ENCODE peak calls at places on chromosomes 3 and 15, in ten cellular contexts. One of them, this sample, is unnamed.

GRCh38 chr3:122635789-122636188 is 44.9 kb upstream of the PARP14 start:
- DNase-seq in B cell: no peak
- DNase-seq in ovary: no peak
- DNase-seq in endothelial cell: no peak
- DNase-seq in fibroblast of the aortic adventitia: peak; percentile 52
- DNase-seq in left ventricle myocardium inferior: no peak
- DNase-seq in sigmoid colon: no peak
- DNase-seq in cardiac muscle cell: peak; percentile 26
- DNase-seq in stomach: no peak
- DNase-seq in lower lobe of right lung: no peak
- DNase-seq in this sample: no peak

GRCh38 chr15:60399246-60399915 is 1.6 kb upstream of the ANXA2 start:
- DNase-seq in ovary: no peak
- DNase-seq in left ventricle myocardium inferior: no peak
- DNase-seq in B cell: no peak
- DNase-seq in endothelial cell: no peak
- DNase-seq in cardiac muscle cell: no peak
- DNase-seq in lower lobe of right lung: no peak
- DNase-seq in fibroblast of the aortic adventitia: no peak
- DNase-seq in stomach: no peak
- DNase-seq in sigmoid colon: peak; percentile 68
- DNase-seq in this sample: no peak

GRCh38 chr3:111980716-111981456 is 2.1 kb downstream of the ABHD10 start:
- DNase-seq in lower lobe of right lung: no peak
- DNase-seq in stomach: no peak
- DNase-seq in B cell: no peak
- DNase-seq in sigmoid colon: no peak
- DNase-seq in left ventricle myocardium inferior: no peak
- DNase-seq in ovary: no peak
- DNase-seq in fibroblast of the aortic adventitia: no peak
- DNase-seq in cardiac muscle cell: no peak
- DNase-seq in endothelial cell: no peak
- DNase-seq in this sample: no peak

GRCh38 chr15:67184208-67184925 is 70.1 kb downstream of the AAGAB start:
- DNase-seq in left ventricle myocardium inferior: no peak
- DNase-seq in ovary: no peak
- DNase-seq in fibroblast of the aortic adventitia: no peak
- DNase-seq in B cell: no peak
- DNase-seq in stomach: no peak
- DNase-seq in lower lobe of right lung: no peak
- DNase-seq in sigmoid colon: no peak
- DNase-seq in cardiac muscle cell: no peak
- DNase-seq in endothelial cell: no peak
- DNase-seq in this sample: peak; percentile 49

GRCh38 chr3:160927620-160928019 is 171.6 kb downstream of the PPM1L start:
- DNase-seq in cardiac muscle cell: no peak
- DNase-seq in B cell: no peak
- DNase-seq in lower lobe of right lung: no peak
- DNase-seq in endothelial cell: no peak
- DNase-seq in left ventricle myocardium inferior: no peak
- DNase-seq in sigmoid colon: no peak
- DNase-seq in fibroblast of the aortic adventitia: no peak
- DNase-seq in ovary: no peak
- DNase-seq in stomach: no peak
- DNase-seq in this sample: no peak

GRCh38 chr3:158801200-158801599 is 654 bp upstream of the MFSD1 start:
- DNase-seq in cardiac muscle cell: peak; percentile 34
- DNase-seq in stomach: no peak
- DNase-seq in fibroblast of the aortic adventitia: peak; percentile 32
- DNase-seq in ovary: peak; percentile 17
- DNase-seq in lower lobe of right lung: no peak
- DNase-seq in B cell: no peak
- DNase-seq in sigmoid colon: peak; percentile 58
- DNase-seq in endothelial cell: no peak
- DNase-seq in left ventricle myocardium inferior: no peak
- DNase-seq in this sample: no peak

GRCh38 chr3:172525116-172525613 is 1.9 kb upstream of the TNFSF10 start:
- DNase-seq in lower lobe of right lung: no peak
- DNase-seq in sigmoid colon: no peak
- DNase-seq in cardiac muscle cell: no peak
- DNase-seq in fibroblast of the aortic adventitia: no peak
- DNase-seq in stomach: no peak
- DNase-seq in left ventricle myocardium inferior: no peak
- DNase-seq in ovary: no peak
- DNase-seq in endothelial cell: no peak
- DNase-seq in B cell: no peak
- DNase-seq in this sample: no peak

GRCh38 chr3:79886204-79886603 is 118.4 kb upstream of the ROBO1 start:
- DNase-seq in fibroblast of the aortic adventitia: no peak
- DNase-seq in endothelial cell: no peak
- DNase-seq in B cell: no peak
- DNase-seq in lower lobe of right lung: no peak
- DNase-seq in stomach: no peak
- DNase-seq in ovary: no peak
- DNase-seq in sigmoid colon: no peak
- DNase-seq in cardiac muscle cell: no peak
- DNase-seq in left ventricle myocardium inferior: no peak
- DNase-seq in this sample: no peak

GRCh38 chr3:183116051-183116614 is 16.8 kb upstream of the MCCC1 start:
- DNase-seq in cardiac muscle cell: no peak
- DNase-seq in sigmoid colon: no peak
- DNase-seq in fibroblast of the aortic adventitia: no peak
- DNase-seq in left ventricle myocardium inferior: no peak
- DNase-seq in B cell: peak; percentile 88
- DNase-seq in ovary: no peak
- DNase-seq in endothelial cell: peak; percentile 46
- DNase-seq in stomach: peak; percentile 74
- DNase-seq in lower lobe of right lung: no peak
- DNase-seq in this sample: no peak

GRCh38 chr15:101183226-101183925 is 68.5 kb downstream of the CHSY1 start:
- DNase-seq in sigmoid colon: no peak
- DNase-seq in cardiac muscle cell: peak; percentile 68
- DNase-seq in endothelial cell: no peak
- DNase-seq in stomach: no peak
- DNase-seq in fibroblast of the aortic adventitia: no peak
- DNase-seq in left ventricle myocardium inferior: no peak
- DNase-seq in B cell: no peak
- DNase-seq in ovary: no peak
- DNase-seq in lower lobe of right lung: no peak
- DNase-seq in this sample: no peak

GRCh38 chr3:116005404-116005803 is 382.1 kb downstream of the GAP43 start:
- DNase-seq in endothelial cell: no peak
- DNase-seq in B cell: no peak
- DNase-seq in left ventricle myocardium inferior: peak; percentile 12
- DNase-seq in sigmoid colon: peak; percentile 74
- DNase-seq in ovary: peak; percentile 7
- DNase-seq in stomach: no peak
- DNase-seq in cardiac muscle cell: peak; percentile 92
- DNase-seq in lower lobe of right lung: no peak
- DNase-seq in fibroblast of the aortic adventitia: peak; percentile 98
- DNase-seq in this sample: no peak

GRCh38 chr3:14717307-14717706 is 42.4 kb downstream of the C3orf20 start:
- DNase-seq in lower lobe of right lung: no peak
- DNase-seq in stomach: no peak
- DNase-seq in fibroblast of the aortic adventitia: no peak
- DNase-seq in cardiac muscle cell: no peak
- DNase-seq in left ventricle myocardium inferior: no peak
- DNase-seq in ovary: no peak
- DNase-seq in endothelial cell: no peak
- DNase-seq in B cell: no peak
- DNase-seq in sigmoid colon: no peak
- DNase-seq in this sample: no peak

GRCh38 chr3:140910860-140911259 is 30.8 kb upstream of the SLC25A36 start:
- DNase-seq in lower lobe of right lung: no peak
- DNase-seq in left ventricle myocardium inferior: no peak
- DNase-seq in B cell: no peak
- DNase-seq in endothelial cell: peak; percentile 14
- DNase-seq in fibroblast of the aortic adventitia: peak; percentile 20
- DNase-seq in cardiac muscle cell: peak; percentile 41
- DNase-seq in ovary: no peak
- DNase-seq in stomach: no peak
- DNase-seq in sigmoid colon: no peak
- DNase-seq in this sample: no peak
- TF ChIP-seq CTCF in lower lobe of right lung: no peak
- TF ChIP-seq CTCF in left ventricle myocardium inferior: no peak
- TF ChIP-seq CTCF in B cell: no peak
- TF ChIP-seq CTCF in endothelial cell: no peak
- TF ChIP-seq CTCF in fibroblast of the aortic adventitia: no peak
- TF ChIP-seq CTCF in cardiac muscle cell: peak; percentile 26
- TF ChIP-seq CTCF in ovary: no peak
- TF ChIP-seq CTCF in stomach: no peak
- TF ChIP-seq CTCF in sigmoid colon: no peak
- TF ChIP-seq CTCF in this sample: peak; percentile 24

DNA sequence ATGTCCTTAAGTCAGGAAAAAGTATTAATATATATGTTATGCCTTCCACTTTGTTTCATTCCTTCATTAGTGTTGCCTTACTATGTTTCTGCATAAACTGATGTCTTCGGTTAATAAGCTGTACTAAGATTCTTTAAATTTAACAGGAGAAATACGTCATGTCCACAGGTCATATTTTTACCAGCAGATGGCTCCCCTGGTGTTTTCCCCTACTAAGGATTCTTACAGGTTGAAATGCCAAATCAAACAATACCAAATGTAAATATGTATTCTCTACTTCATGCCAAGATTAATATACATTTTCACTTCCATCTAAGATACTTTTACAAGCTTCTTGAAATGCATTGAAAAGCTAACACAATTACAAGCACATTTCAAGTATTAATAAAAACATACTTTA is 1602.1 kb downstream of the SI start:
- DNase-seq in cardiac muscle cell: no peak
- DNase-seq in lower lobe of right lung: no peak
- DNase-seq in left ventricle myocardium inferior: no peak
- DNase-seq in B cell: no peak
- DNase-seq in sigmoid colon: no peak
- DNase-seq in endothelial cell: no peak
- DNase-seq in stomach: no peak
- DNase-seq in ovary: no peak
- DNase-seq in fibroblast of the aortic adventitia: no peak
- DNase-seq in this sample: no peak
- TF ChIP-seq CTCF in cardiac muscle cell: no peak
- TF ChIP-seq CTCF in lower lobe of right lung: no peak
- TF ChIP-seq CTCF in left ventricle myocardium inferior: no peak
- TF ChIP-seq CTCF in B cell: no peak
- TF ChIP-seq CTCF in sigmoid colon: no peak
- TF ChIP-seq CTCF in endothelial cell: no peak
- TF ChIP-seq CTCF in stomach: no peak
- TF ChIP-seq CTCF in ovary: no peak
- TF ChIP-seq CTCF in fibroblast of the aortic adventitia: no peak
- TF ChIP-seq CTCF in this sample: peak; percentile 65

DNA sequence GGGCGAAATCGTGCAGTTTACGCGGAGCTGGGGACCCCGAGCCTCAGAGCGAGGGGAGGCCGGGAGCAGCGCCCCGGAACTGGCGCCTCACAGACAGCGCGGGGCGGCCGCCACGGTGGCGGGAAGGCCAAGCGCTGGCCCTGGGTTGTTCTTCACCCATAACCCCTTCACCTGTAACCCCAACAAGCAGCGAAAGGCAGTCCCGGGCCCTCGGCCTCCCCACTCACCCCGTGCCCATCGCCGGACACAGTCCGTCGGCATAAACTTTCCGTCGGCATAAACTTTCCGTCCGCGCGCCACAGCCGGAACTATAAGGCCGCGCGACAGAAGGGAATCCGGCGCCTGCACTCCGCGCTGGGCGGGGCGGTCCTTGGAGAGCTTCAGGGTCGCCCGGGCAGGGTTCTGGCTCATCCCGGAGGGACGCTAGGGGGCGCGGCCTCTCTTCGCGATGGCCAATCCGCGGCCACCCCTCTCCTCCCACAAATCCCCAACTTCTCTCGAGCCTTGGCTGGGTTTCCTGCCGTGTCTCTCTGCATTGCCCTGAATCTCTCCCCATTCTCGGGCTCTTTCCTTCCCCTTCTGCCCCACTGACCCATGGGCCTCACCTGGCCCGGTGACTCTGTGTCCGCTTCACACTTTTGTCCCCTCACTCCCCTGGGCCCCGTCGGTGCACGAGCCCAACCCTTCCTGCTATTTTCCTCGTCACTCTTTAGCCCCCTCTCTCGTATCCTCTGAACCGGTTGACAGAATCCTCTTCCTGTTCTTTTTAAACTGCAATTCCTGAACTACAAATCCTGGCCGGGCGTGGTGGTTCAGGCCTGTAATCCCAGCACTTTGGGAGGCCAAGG is at the start of gene INTS14:
- DNase-seq in stomach: peak; percentile 99
- DNase-seq in endothelial cell: peak; percentile 99
- DNase-seq in B cell: peak; percentile 91
- DNase-seq in fibroblast of the aortic adventitia: peak; percentile 96
- DNase-seq in sigmoid colon: peak; percentile 98
- DNase-seq in ovary: peak; percentile 98
- DNase-seq in lower lobe of right lung: peak; percentile 99
- DNase-seq in left ventricle myocardium inferior: peak; percentile 99
- DNase-seq in cardiac muscle cell: peak; percentile 99
- DNase-seq in this sample: peak; percentile 98
- TF ChIP-seq CTCF in stomach: peak; percentile 65
- TF ChIP-seq CTCF in endothelial cell: peak; percentile 77
- TF ChIP-seq CTCF in B cell: peak; percentile 59
- TF ChIP-seq CTCF in fibroblast of the aortic adventitia: peak; percentile 45
- TF ChIP-seq CTCF in sigmoid colon: peak; percentile 21
- TF ChIP-seq CTCF in ovary: peak; percentile 62
- TF ChIP-seq CTCF in lower lobe of right lung: peak; percentile 57
- TF ChIP-seq CTCF in left ventricle myocardium inferior: peak; percentile 75
- TF ChIP-seq CTCF in cardiac muscle cell: peak; percentile 35
- TF ChIP-seq CTCF in this sample: peak; percentile 81

GRCh38 chr3:64224826-64225606 is at the start of gene PRICKLE2:
- DNase-seq in ovary: peak; percentile 80
- DNase-seq in sigmoid colon: peak; percentile 90
- DNase-seq in B cell: peak; percentile 42
- DNase-seq in stomach: peak; percentile 67
- DNase-seq in lower lobe of right lung: peak; percentile 46
- DNase-seq in fibroblast of the aortic adventitia: peak; percentile 90
- DNase-seq in endothelial cell: peak; percentile 38
- DNase-seq in left ventricle myocardium inferior: peak; percentile 74
- DNase-seq in cardiac muscle cell: peak; percentile 89
- DNase-seq in this sample: no peak

GRCh38 chr3:64221564-64222257 is 3.6 kb downstream of the PRICKLE2 start:
- DNase-seq in left ventricle myocardium inferior: no peak
- DNase-seq in cardiac muscle cell: no peak
- DNase-seq in stomach: no peak
- DNase-seq in sigmoid colon: no peak
- DNase-seq in lower lobe of right lung: no peak
- DNase-seq in B cell: no peak
- DNase-seq in fibroblast of the aortic adventitia: no peak
- DNase-seq in ovary: no peak
- DNase-seq in endothelial cell: no peak
- DNase-seq in this sample: no peak

GRCh38 chr3:64225695-64226499 is 631 bp upstream of the PRICKLE2 start:
- DNase-seq in sigmoid colon: no peak
- DNase-seq in lower lobe of right lung: no peak
- DNase-seq in ovary: no peak
- DNase-seq in endothelial cell: no peak
- DNase-seq in left ventricle myocardium inferior: no peak
- DNase-seq in stomach: no peak
- DNase-seq in fibroblast of the aortic adventitia: no peak
- DNase-seq in cardiac muscle cell: no peak
- DNase-seq in B cell: no peak
- DNase-seq in this sample: no peak

GRCh38 chr3:64222501-64222900 is 2.8 kb downstream of the PRICKLE2 start:
- DNase-seq in fibroblast of the aortic adventitia: no peak
- DNase-seq in left ventricle myocardium inferior: no peak
- DNase-seq in lower lobe of right lung: no peak
- DNase-seq in ovary: no peak
- DNase-seq in stomach: no peak
- DNase-seq in B cell: no peak
- DNase-seq in endothelial cell: no peak
- DNase-seq in sigmoid colon: no peak
- DNase-seq in cardiac muscle cell: no peak
- DNase-seq in this sample: no peak

GRCh38 chr3:64223809-64224570 is 1.3 kb downstream of the PRICKLE2 start:
- DNase-seq in B cell: no peak
- DNase-seq in fibroblast of the aortic adventitia: peak; percentile 80
- DNase-seq in ovary: no peak
- DNase-seq in cardiac muscle cell: peak; percentile 66
- DNase-seq in left ventricle myocardium inferior: no peak
- DNase-seq in sigmoid colon: no peak
- DNase-seq in endothelial cell: no peak
- DNase-seq in lower lobe of right lung: no peak
- DNase-seq in stomach: no peak
- DNase-seq in this sample: no peak
- TF ChIP-seq CTCF in B cell: no peak
- TF ChIP-seq CTCF in fibroblast of the aortic adventitia: peak; percentile 22
- TF ChIP-seq CTCF in ovary: no peak
- TF ChIP-seq CTCF in cardiac muscle cell: peak; percentile 15
- TF ChIP-seq CTCF in left ventricle myocardium inferior: peak; percentile 24
- TF ChIP-seq CTCF in sigmoid colon: no peak
- TF ChIP-seq CTCF in endothelial cell: no peak
- TF ChIP-seq CTCF in lower lobe of right lung: no peak
- TF ChIP-seq CTCF in stomach: no peak
- TF ChIP-seq CTCF in this sample: peak; percentile 57